ENCODE peak calls at places on chromosomes 16 and 17, in nine cellular contexts. G is cardiac muscle cell; M is skeletal muscle cell; R is WTC11; O is stimulated activated CD4-positive, alpha-beta T cell treated with anti-CD3 and anti-CD28 coated beads, Interleukin-4, amount 100 ng/mL, for 4 hours; D is AG09309; J is NCI-H510A treated with DMSO at 0.1 percent for 48 hours; H is NCI-H69; Q is AG04450. Z is an unnamed sample.

GRCh38 chr17:2103456-2103855 is 48.6 kb downstream of the HIC1 start:
- DNase-seq in G (no peak), M (no peak), R (no peak), O (no peak), D (no peak), J (no peak), H (no peak), Q (no peak), Z (no peak)

GRCh38 chr17:50508573-50509460 is 578 bp downstream of the MYCBPAP start:
- DNase-seq in G (no peak), M (no peak), R (no peak), O (no peak), D (no peak), J (no peak), H (no peak), Q (no peak), Z (no peak)

GRCh38 chr17:2796164-2797140 is at the start of gene RAP1GAP2:
- DNase-seq in G (no peak), M (no peak), R (no peak), O (peak; percentile 48), D (no peak), J (no peak), H (no peak), Q (no peak), Z (no peak)

GRCh38 chr17:63841350-63842172 is 924 bp downstream of the SMARCD2 start:
- DNase-seq in G (peak; percentile 71), M (no peak), R (peak; percentile 25), O (no peak), D (no peak), J (peak; percentile 33), H (peak; percentile 62), Q (no peak), Z (no peak)

GRCh38 chr16:11682655-11683096 is 14.4 kb downstream of the SNN start:
- DNase-seq in G (peak; percentile 88), M (peak; percentile 71), R (no peak), O (no peak), D (peak; percentile 76), J (no peak), H (peak; percentile 40), Q (peak; percentile 83), Z (no peak)

GRCh38 chr16:86802013-86802412 is 223.7 kb downstream of the FOXL1 start:
- DNase-seq in G (no peak), M (no peak), R (no peak), O (no peak), D (no peak), J (no peak), H (no peak), Q (no peak), Z (no peak)

GRCh38 chr17:44916059-44916780 is 920 bp upstream of the GFAP start:
- DNase-seq in G (no peak), M (no peak), R (no peak), O (no peak), D (no peak), J (no peak), H (no peak), Q (no peak), Z (no peak)

GRCh38 chr17:6461792-6462524 is 17.7 kb downstream of the PIMREG start:
- DNase-seq in G (no peak), M (no peak), R (peak; percentile 40), O (no peak), D (no peak), J (no peak), H (no peak), Q (no peak), Z (no peak)

GRCh38 chr17:62892069-62892675 is 73.9 kb upstream of the TANC2 start:
- DNase-seq in G (no peak), M (no peak), R (no peak), O (no peak), D (no peak), J (peak; percentile 71), H (no peak), Q (no peak), Z (no peak)

GRCh38 chr17:80124351-80124981 is 22.5 kb downstream of the EIF4A3 start:
- DNase-seq in G (peak; percentile 73), M (no peak), R (peak; percentile 75), O (no peak), D (no peak), J (peak; percentile 50), H (peak; percentile 49), Q (no peak), Z (peak; percentile 60)

GRCh38 chr17:12867726-12868125 is 78.4 kb downstream of the ARHGAP44 start:
- DNase-seq in G (no peak), M (no peak), R (no peak), O (no peak), D (no peak), J (no peak), H (no peak), Q (no peak), Z (no peak)

GRCh38 chr16:79988089-79988488 is 387.6 kb upstream of the MAF start:
- DNase-seq in G (no peak), M (no peak), R (no peak), O (no peak), D (no peak), J (no peak), H (no peak), Q (no peak), Z (no peak)

GRCh38 chr16:62665269-62665668 is 629.0 kb upstream of the CDH8 start:
- DNase-seq in G (no peak), M (no peak), R (peak; percentile 50), O (no peak), D (no peak), J (no peak), H (no peak), Q (no peak), Z (no peak)

GRCh38 chr17:73720187-73720834 is 76.1 kb upstream of the SDK2 start:
- DNase-seq in G (no peak), M (no peak), R (no peak), O (no peak), D (no peak), J (peak; percentile 90), H (peak; percentile 80), Q (no peak), Z (no peak)

GRCh38 chr16:7755347-7755746 is 422.7 kb downstream of the RBFOX1 start:
- DNase-seq in G (no peak), M (no peak), R (no peak), O (no peak), D (no peak), J (no peak), H (no peak), Q (no peak), Z (no peak)

GRCh38 chr17:73205326-73205980 is 12.6 kb downstream of the COG1 start:
- DNase-seq in G (no peak), M (no peak), R (no peak), O (no peak), D (no peak), J (peak; percentile 95), H (peak; percentile 96), Q (no peak), Z (no peak)

GRCh38 chr16:85586360-85587145 is 26.6 kb upstream of the GSE1 start:
- DNase-seq in G (no peak), M (no peak), R (no peak), O (no peak), D (no peak), J (no peak), H (no peak), Q (no peak), Z (no peak)

GRCh38 chr17:75130632-75131277 is 787 bp downstream of the NT5C start:
- DNase-seq in G (peak; percentile 67), M (no peak), R (peak; percentile 75), O (peak; percentile 63), D (no peak), J (peak; percentile 67), H (peak; percentile 80), Q (no peak), Z (no peak)

GRCh38 chr17:39800540-39800939 is 62.8 kb downstream of the GRB7 start:
- DNase-seq in G (no peak), M (no peak), R (no peak), O (peak; percentile 69), D (no peak), J (no peak), H (peak; percentile 90), Q (no peak), Z (no peak)

GRCh38 chr17:80361495-80362220 is 53.3 kb upstream of the ENDOV start:
- DNase-seq in G (peak; percentile 22), M (no peak), R (peak; percentile 77), O (no peak), D (no peak), J (no peak), H (peak; percentile 30), Q (no peak), Z (no peak)

GRCh38 chr16:50815382-50815781 is 73.5 kb downstream of the CYLD start:
- DNase-seq in G (no peak), M (no peak), R (no peak), O (no peak), D (no peak), J (no peak), H (no peak), Q (no peak), Z (no peak)

GRCh38 chr16:68188170-68188569 is 47.8 kb downstream of the ESRP2 start:
- DNase-seq in G (no peak), M (no peak), R (no peak), O (no peak), D (no peak), J (no peak), H (no peak), Q (no peak), Z (no peak)